ENCODE peak calls at places on chromosomes 2 and 18, in five cellular contexts. One of them, this sample, is unnamed. For H3K4me1, the result is how much of the 10 kb centered on the place peaks cover.

GRCh38 chr2:199431748-199432213 is 26.0 kb downstream of the SATB2 start:
- DNase-seq in H9: peak
- DNase-seq in tibial artery: no peak
- DNase-seq in DND-41: no peak
- DNase-seq in neural progenitor cell: peak
- DNase-seq in this sample: no peak

GRCh38 chr18:13258792-13259385 is 40.3 kb downstream of the LDLRAD4 start:
- DNase-seq in H9: no peak
- DNase-seq in DND-41: no peak
- DNase-seq in neural progenitor cell: no peak
- DNase-seq in tibial artery: no peak
- DNase-seq in this sample: no peak

GRCh38 chr2:54927085-54927750 is 123.0 kb downstream of the RTN4 start:
- DNase-seq in neural progenitor cell: no peak
- DNase-seq in DND-41: no peak
- DNase-seq in tibial artery: no peak
- DNase-seq in H9: no peak
- DNase-seq in this sample: no peak

GRCh38 chr18:79068299-79068945 is 772 bp upstream of the ATP9B start:
- DNase-seq in tibial artery: no peak
- DNase-seq in H9: no peak
- DNase-seq in DND-41: peak
- DNase-seq in neural progenitor cell: no peak
- DNase-seq in this sample: no peak

GRCh38 chr2:99640568-99641215 is 150.9 kb upstream of the REV1 start:
- DNase-seq in neural progenitor cell: no peak
- DNase-seq in tibial artery: no peak
- DNase-seq in DND-41: no peak
- DNase-seq in H9: no peak
- DNase-seq in this sample: no peak

GRCh38 chr2:28521663-28522062 is 25.8 kb downstream of the PLB1 start:
- DNase-seq in neural progenitor cell: no peak
- DNase-seq in H9: no peak
- DNase-seq in DND-41: no peak
- DNase-seq in tibial artery: peak
- DNase-seq in this sample: no peak

GRCh38 chr2:45935791-45936622 is 284.5 kb downstream of the PRKCE start:
- DNase-seq in DND-41: peak
- DNase-seq in neural progenitor cell: peak
- DNase-seq in tibial artery: peak
- DNase-seq in H9: peak
- DNase-seq in this sample: peak

GRCh38 chr18:72910045-72910444 is 42.3 kb upstream of the NETO1 start:
- DNase-seq in DND-41: no peak
- DNase-seq in tibial artery: no peak
- DNase-seq in H9: no peak
- DNase-seq in neural progenitor cell: no peak
- DNase-seq in this sample: no peak

GRCh38 chr2:202375006-202375610 is 1.0 kb upstream of the BMPR2 start:
- DNase-seq in DND-41: no peak
- DNase-seq in H9: peak
- DNase-seq in neural progenitor cell: peak
- DNase-seq in tibial artery: peak
- DNase-seq in this sample: peak

GRCh38 chr2:240782886-240783818 is 36.9 kb downstream of the KIF1A start:
- DNase-seq in neural progenitor cell: no peak
- DNase-seq in tibial artery: no peak
- DNase-seq in DND-41: no peak
- DNase-seq in H9: no peak
- DNase-seq in this sample: peak

GRCh38 chr2:68742638-68743037 is 8.0 kb downstream of the ARHGAP25 start:
- DNase-seq in DND-41: no peak
- DNase-seq in H9: no peak
- DNase-seq in tibial artery: no peak
- DNase-seq in neural progenitor cell: no peak
- DNase-seq in this sample: no peak

GRCh38 chr2:210527286-210527685 is 29.1 kb upstream of the CPS1 start:
- DNase-seq in tibial artery: no peak
- DNase-seq in H9: no peak
- DNase-seq in neural progenitor cell: no peak
- DNase-seq in DND-41: no peak
- DNase-seq in this sample: no peak

DNA sequence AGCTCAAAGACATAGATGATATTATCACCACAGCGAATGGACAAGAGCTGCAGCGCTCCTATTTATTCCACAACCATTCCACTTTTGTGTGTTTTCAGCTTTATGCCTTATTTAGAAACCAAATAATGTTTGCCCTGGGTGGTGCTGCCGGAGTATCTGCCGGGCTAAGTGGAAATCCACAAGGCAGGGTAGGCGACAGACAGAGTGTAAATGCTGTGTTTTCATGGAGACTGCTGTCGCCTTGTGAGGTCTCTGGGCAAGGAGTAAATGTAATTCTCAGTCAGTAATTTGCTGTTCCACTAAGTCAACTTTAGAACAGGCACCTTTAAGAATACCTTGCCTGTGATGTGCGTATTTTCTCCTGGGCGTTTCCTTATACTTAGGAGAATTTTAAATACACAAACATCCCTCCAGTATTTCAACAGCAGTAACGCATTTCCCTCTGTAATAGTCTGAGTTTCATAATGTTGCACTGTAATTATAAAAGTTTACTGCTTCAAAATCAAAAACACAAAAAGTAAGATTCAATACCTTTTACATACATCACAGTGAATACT is 60.9 kb downstream of the COBLL1 start:
- DNase-seq in neural progenitor cell: no peak
- DNase-seq in DND-41: no peak
- DNase-seq in H9: no peak
- DNase-seq in tibial artery: no peak
- DNase-seq in this sample: no peak
- H3K4me1 ChIP-seq in neural progenitor cell: under half
- H3K4me1 ChIP-seq in DND-41: under half
- H3K4me1 ChIP-seq in H9: under half
- H3K4me1 ChIP-seq in tibial artery: under half
- H3K4me1 ChIP-seq in this sample: under half

GRCh38 chr2:101734511-101735165 is 37.1 kb downstream of the MAP4K4 start:
- DNase-seq in H9: no peak
- DNase-seq in neural progenitor cell: peak
- DNase-seq in DND-41: no peak
- DNase-seq in tibial artery: no peak
- DNase-seq in this sample: no peak
- H3K4me1 ChIP-seq in H9: under half
- H3K4me1 ChIP-seq in neural progenitor cell: under half
- H3K4me1 ChIP-seq in DND-41: under half
- H3K4me1 ChIP-seq in tibial artery: under half
- H3K4me1 ChIP-seq in this sample: under half

GRCh38 chr2:16622399-16622968 is 43.1 kb downstream of the CYRIA start:
- DNase-seq in DND-41: no peak
- DNase-seq in tibial artery: no peak
- DNase-seq in H9: no peak
- DNase-seq in neural progenitor cell: no peak
- DNase-seq in this sample: no peak

GRCh38 chr2:16624419-16624745 is 41.3 kb downstream of the CYRIA start:
- DNase-seq in tibial artery: no peak
- DNase-seq in DND-41: no peak
- DNase-seq in neural progenitor cell: no peak
- DNase-seq in H9: no peak
- DNase-seq in this sample: no peak

GRCh38 chr2:16625201-16625729 is 40.4 kb downstream of the CYRIA start:
- DNase-seq in H9: no peak
- DNase-seq in tibial artery: peak
- DNase-seq in neural progenitor cell: no peak
- DNase-seq in DND-41: peak
- DNase-seq in this sample: peak

GRCh38 chr2:16623046-16623445 is 42.6 kb downstream of the CYRIA start:
- DNase-seq in tibial artery: no peak
- DNase-seq in H9: no peak
- DNase-seq in neural progenitor cell: no peak
- DNase-seq in DND-41: no peak
- DNase-seq in this sample: no peak

GRCh38 chr2:16623564-16624418 is 41.8 kb downstream of the CYRIA start:
- DNase-seq in tibial artery: no peak
- DNase-seq in H9: no peak
- DNase-seq in DND-41: no peak
- DNase-seq in neural progenitor cell: no peak
- DNase-seq in this sample: no peak
- H3K4me1 ChIP-seq in tibial artery: under half
- H3K4me1 ChIP-seq in H9: under half
- H3K4me1 ChIP-seq in DND-41: under half
- H3K4me1 ChIP-seq in neural progenitor cell: under half
- H3K4me1 ChIP-seq in this sample: half or more

GRCh38 chr2:237184923-237185580 is 99.4 kb downstream of the COPS8 start:
- DNase-seq in neural progenitor cell: no peak
- DNase-seq in tibial artery: no peak
- DNase-seq in DND-41: no peak
- DNase-seq in H9: no peak
- DNase-seq in this sample: no peak

GRCh38 chr2:237181844-237182243 is 96.2 kb downstream of the COPS8 start:
- DNase-seq in DND-41: no peak
- DNase-seq in neural progenitor cell: no peak
- DNase-seq in H9: no peak
- DNase-seq in tibial artery: no peak
- DNase-seq in this sample: no peak

GRCh38 chr2:237182422-237183123 is 96.9 kb downstream of the COPS8 start:
- DNase-seq in neural progenitor cell: no peak
- DNase-seq in DND-41: no peak
- DNase-seq in H9: no peak
- DNase-seq in tibial artery: no peak
- DNase-seq in this sample: no peak

GRCh38 chr2:237180987-237181386 is 95.3 kb downstream of the COPS8 start:
- DNase-seq in DND-41: no peak
- DNase-seq in tibial artery: peak
- DNase-seq in H9: no peak
- DNase-seq in neural progenitor cell: no peak
- DNase-seq in this sample: no peak

GRCh38 chr2:237184192-237184922 is 98.7 kb downstream of the COPS8 start:
- DNase-seq in neural progenitor cell: no peak
- DNase-seq in tibial artery: no peak
- DNase-seq in H9: no peak
- DNase-seq in DND-41: no peak
- DNase-seq in this sample: no peak
- H3K4me1 ChIP-seq in neural progenitor cell: under half
- H3K4me1 ChIP-seq in tibial artery: under half
- H3K4me1 ChIP-seq in H9: under half
- H3K4me1 ChIP-seq in DND-41: under half
- H3K4me1 ChIP-seq in this sample: under half

GRCh38 chr2:16661936-16662335 is 3.7 kb downstream of the CYRIA start:
- DNase-seq in neural progenitor cell: no peak
- DNase-seq in DND-41: no peak
- DNase-seq in H9: no peak
- DNase-seq in tibial artery: no peak
- DNase-seq in this sample: no peak
- H3K4me1 ChIP-seq in neural progenitor cell: under half
- H3K4me1 ChIP-seq in DND-41: under half
- H3K4me1 ChIP-seq in H9: under half
- H3K4me1 ChIP-seq in tibial artery: under half
- H3K4me1 ChIP-seq in this sample: under half

GRCh38 chr2:98454073-98454472 is 9.4 kb downstream of the INPP4A start:
- DNase-seq in tibial artery: no peak
- DNase-seq in DND-41: no peak
- DNase-seq in neural progenitor cell: no peak
- DNase-seq in H9: no peak
- DNase-seq in this sample: no peak

GRCh38 chr2:98455494-98455976 is 10.9 kb downstream of the INPP4A start:
- DNase-seq in neural progenitor cell: no peak
- DNase-seq in tibial artery: no peak
- DNase-seq in H9: no peak
- DNase-seq in DND-41: no peak
- DNase-seq in this sample: no peak

GRCh38 chr2:98452396-98453027 is 7.9 kb downstream of the INPP4A start:
- DNase-seq in tibial artery: no peak
- DNase-seq in H9: no peak
- DNase-seq in neural progenitor cell: no peak
- DNase-seq in DND-41: no peak
- DNase-seq in this sample: no peak

GRCh38 chr2:98453531-98453930 is 8.9 kb downstream of the INPP4A start:
- DNase-seq in tibial artery: no peak
- DNase-seq in DND-41: no peak
- DNase-seq in H9: no peak
- DNase-seq in neural progenitor cell: no peak
- DNase-seq in this sample: no peak

DNA sequence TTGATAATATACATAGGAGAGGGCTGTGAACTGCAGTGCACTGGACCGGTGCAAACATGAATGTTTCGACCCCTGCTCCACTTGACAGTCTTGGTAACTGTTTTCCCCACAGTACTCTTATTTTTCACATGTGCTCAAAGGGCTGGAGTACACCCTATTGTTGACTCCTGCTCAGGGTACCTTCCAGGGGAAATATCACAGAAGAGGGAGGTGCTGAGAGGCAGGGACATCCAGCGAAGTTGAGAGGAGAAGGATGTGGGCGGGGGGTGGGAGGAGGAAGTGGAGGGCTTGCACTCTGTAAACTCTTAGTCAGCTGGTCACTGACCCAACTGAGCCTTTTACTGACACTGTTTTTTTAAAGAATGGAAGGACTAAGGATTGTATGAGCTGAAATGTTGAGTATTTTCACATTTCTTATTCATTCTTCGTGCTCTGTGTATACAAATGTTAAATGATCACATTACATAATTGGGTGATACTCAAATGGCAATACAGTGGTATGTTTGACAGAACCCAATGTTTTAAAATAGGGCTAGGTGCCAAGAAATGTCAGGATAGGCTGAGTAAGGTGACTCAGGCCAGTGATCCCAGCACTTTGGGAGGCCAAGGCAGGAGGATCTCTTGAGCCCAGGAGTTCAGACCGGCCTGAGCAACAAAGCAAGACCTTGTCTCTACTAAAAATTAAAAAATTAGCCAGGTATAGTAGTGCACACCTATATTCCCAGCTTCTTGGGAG is 10.0 kb downstream of the INPP4A start:
- DNase-seq in neural progenitor cell: no peak
- DNase-seq in H9: no peak
- DNase-seq in tibial artery: no peak
- DNase-seq in DND-41: peak
- DNase-seq in this sample: no peak
- H3K4me1 ChIP-seq in neural progenitor cell: under half
- H3K4me1 ChIP-seq in H9: under half
- H3K4me1 ChIP-seq in tibial artery: under half
- H3K4me1 ChIP-seq in DND-41: half or more
- H3K4me1 ChIP-seq in this sample: under half

This sample was measured in left lung.